ENCODE peak calls at places on chromosome 4, in ten cellular contexts. S, C, H, Q, K, M, F, W, T and E are unnamed samples. For H3K4me1, the result is how much of the 10 kb centered on the place peaks cover.

GRCh38 chr4:132982151-132982550 is 166.9 kb upstream of the PCDH10 start:
- DNase-seq in S (no peak), C (no peak), H (no peak), Q (no peak), K (no peak), M (no peak), F (peak), W (no peak), T (no peak), E (no peak)

GRCh38 chr4:66062044-66062443 is 391.8 kb upstream of the EPHA5 start:
- DNase-seq in S (no peak), C (no peak), H (no peak), Q (no peak), K (no peak), M (no peak), F (peak), W (no peak), T (no peak), E (no peak)

GRCh38 chr4:79882806-79883205 is 190.2 kb downstream of the ANTXR2 start:
- DNase-seq in S (no peak), C (no peak), H (no peak), Q (no peak), K (no peak), M (no peak), F (peak), W (no peak), T (no peak), E (no peak)

GRCh38 chr4:130478406-130478805 is 1382.5 kb downstream of the C4orf33 start:
- DNase-seq in S (no peak), C (no peak), H (no peak), Q (no peak), K (no peak), M (no peak), F (peak), W (no peak), T (no peak), E (no peak)

GRCh38 chr4:140088317-140088967 is 65.5 kb downstream of the MAML3 start:
- DNase-seq in S (no peak), C (no peak), H (no peak), Q (no peak), K (no peak), M (no peak), F (peak), W (no peak), T (no peak), E (no peak)

GRCh38 chr4:141416219-141416618 is 195.5 kb downstream of the ZNF330 start:
- DNase-seq in S (no peak), C (no peak), H (no peak), Q (no peak), K (no peak), M (no peak), F (peak), W (no peak), T (no peak), E (no peak)

GRCh38 chr4:41320278-41320677 is 63.5 kb downstream of the UCHL1 start:
- DNase-seq in S (no peak), C (no peak), H (no peak), Q (no peak), K (no peak), M (no peak), F (no peak), W (no peak), T (no peak), E (no peak)

GRCh38 chr4:76546282-76547166 is 111.5 kb downstream of the SHROOM3 start:
- DNase-seq in S (no peak), C (no peak), H (no peak), Q (no peak), K (no peak), M (peak), F (peak), W (no peak), T (no peak), E (no peak)

GRCh38 chr4:173264245-173264959 is 69.8 kb downstream of the HMGB2 start:
- DNase-seq in S (no peak), C (no peak), H (peak), Q (no peak), K (peak), M (no peak), F (peak), W (no peak), T (no peak), E (no peak)

GRCh38 chr4:68907788-68908700 is 43.6 kb downstream of the UGT2A3 start:
- DNase-seq in S (no peak), C (no peak), H (no peak), Q (no peak), K (no peak), M (no peak), F (no peak), W (no peak), T (no peak), E (no peak)

GRCh38 chr4:3792813-3793212 is 26.6 kb downstream of the ADRA2C start:
- DNase-seq in S (no peak), C (peak), H (no peak), Q (no peak), K (peak), M (no peak), F (no peak), W (no peak), T (no peak), E (no peak)

GRCh38 chr4:22881416-22881815 is 188.7 kb downstream of the GBA3 start:
- DNase-seq in S (no peak), C (no peak), H (no peak), Q (no peak), K (no peak), M (no peak), F (no peak), W (no peak), T (no peak), E (no peak)

GRCh38 chr4:1208266-1208961 is 36.0 kb upstream of the SPON2 start:
- DNase-seq in S (peak), C (no peak), H (peak), Q (no peak), K (no peak), M (peak), F (no peak), W (peak), T (no peak), E (no peak)

GRCh38 chr4:164318350-164318749 is 435.6 kb upstream of the SMIM31 start:
- DNase-seq in S (no peak), C (no peak), H (no peak), Q (no peak), K (no peak), M (no peak), F (no peak), W (no peak), T (no peak), E (no peak)

GRCh38 chr4:1177274-1178141 is 5.1 kb upstream of the SPON2 start:
- DNase-seq in S (no peak), C (no peak), H (peak), Q (peak), K (no peak), M (no peak), F (peak), W (peak), T (peak), E (no peak)

GRCh38 chr4:134622194-134622593 is 420.6 kb upstream of the PABPC4L start:
- DNase-seq in S (no peak), C (no peak), H (no peak), Q (no peak), K (no peak), M (no peak), F (no peak), W (no peak), T (no peak), E (no peak)

GRCh38 chr4:3791910-3792542 is 25.8 kb downstream of the ADRA2C start:
- DNase-seq in S (no peak), C (no peak), H (no peak), Q (no peak), K (peak), M (no peak), F (peak), W (no peak), T (peak), E (no peak)

GRCh38 chr4:143025111-143025704 is 159.5 kb upstream of the USP38 start:
- DNase-seq in S (no peak), C (no peak), H (no peak), Q (no peak), K (no peak), M (no peak), F (peak), W (no peak), T (no peak), E (no peak)

GRCh38 chr4:123986268-123986798 is 589.7 kb downstream of the SPRY1 start:
- DNase-seq in S (no peak), C (no peak), H (peak), Q (no peak), K (peak), M (peak), F (peak), W (peak), T (no peak), E (no peak)

GRCh38 chr4:8679032-8679431 is 86.5 kb downstream of the CPZ start:
- DNase-seq in S (peak), C (no peak), H (no peak), Q (no peak), K (no peak), M (no peak), F (no peak), W (no peak), T (no peak), E (no peak)

GRCh38 chr4:47525154-47525819 is 40.2 kb downstream of the ATP10D start:
- DNase-seq in S (no peak), C (no peak), H (peak), Q (no peak), K (no peak), M (peak), F (peak), W (no peak), T (no peak), E (no peak)

GRCh38 chr4:151599876-151600275 is 160.9 kb downstream of the GATB start:
- DNase-seq in S (no peak), C (no peak), H (no peak), Q (no peak), K (no peak), M (no peak), F (no peak), W (no peak), T (no peak), E (no peak)

GRCh38 chr4:113627321-113627720 is 134.2 kb downstream of the CAMK2D start:
- DNase-seq in S (no peak), C (no peak), H (no peak), Q (no peak), K (no peak), M (no peak), F (no peak), W (no peak), T (no peak), E (no peak)

GRCh38 chr4:113621633-113622032 is 139.9 kb downstream of the CAMK2D start:
- DNase-seq in S (no peak), C (no peak), H (no peak), Q (no peak), K (no peak), M (no peak), F (no peak), W (no peak), T (no peak), E (no peak)

GRCh38 chr4:113628711-113629110 is 132.8 kb downstream of the CAMK2D start:
- DNase-seq in S (no peak), C (no peak), H (no peak), Q (no peak), K (no peak), M (no peak), F (no peak), W (no peak), T (no peak), E (no peak)

GRCh38 chr4:113623274-113623894 is 138.2 kb downstream of the CAMK2D start:
- DNase-seq in S (no peak), C (no peak), H (no peak), Q (no peak), K (no peak), M (no peak), F (peak), W (no peak), T (no peak), E (no peak)

DNA sequence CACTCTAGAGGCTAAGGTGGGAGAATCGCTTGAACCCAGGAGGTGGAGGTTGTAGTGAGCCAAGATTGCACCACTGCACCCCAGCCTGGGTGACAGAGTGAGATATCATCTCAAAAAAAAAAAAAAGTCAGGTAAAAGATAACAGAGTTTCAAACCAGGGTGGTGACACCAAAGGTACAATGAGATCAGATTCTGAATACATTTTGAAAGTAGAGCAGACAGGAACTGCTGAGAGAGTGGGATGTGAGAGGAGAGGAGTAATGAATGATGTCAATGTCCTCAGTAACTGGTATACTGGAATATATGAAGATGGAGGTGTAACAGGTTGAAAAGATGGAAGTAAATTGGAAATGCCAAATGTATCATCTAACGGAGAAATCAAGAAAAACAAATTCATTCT is 135.6 kb downstream of the CAMK2D start:
- DNase-seq in S (no peak), C (no peak), H (no peak), Q (no peak), K (no peak), M (no peak), F (no peak), W (no peak), T (no peak), E (no peak)
- H3K4me1 ChIP-seq in S (under half), C (under half), H (under half), Q (under half), K (under half), M (under half), F (under half), W (under half), T (under half), E (under half)

DNA sequence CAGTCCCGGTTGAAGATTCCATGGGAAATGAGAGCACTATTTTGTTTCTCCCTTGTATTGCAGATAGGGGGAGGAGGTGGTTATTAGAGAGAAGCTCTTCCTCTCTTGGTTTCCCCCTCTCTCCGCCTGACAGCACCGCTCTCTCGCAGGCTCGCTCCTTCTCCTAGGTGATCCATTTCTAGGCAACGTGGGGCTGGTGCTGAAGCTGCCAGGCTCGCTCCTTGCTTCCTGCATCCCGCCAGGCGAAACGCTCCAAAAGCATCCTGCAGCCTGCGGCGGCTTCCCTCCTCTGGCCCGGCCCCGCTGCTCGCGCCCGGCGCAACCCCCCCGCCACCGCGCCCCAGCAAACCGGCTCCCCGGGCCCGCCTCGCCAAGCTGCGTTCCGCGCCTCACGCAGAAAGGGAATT is at the start of gene GRID2:
- DNase-seq in S (peak), C (peak), H (no peak), Q (no peak), K (peak), M (no peak), F (peak), W (no peak), T (no peak), E (no peak)
- H3K4me3 ChIP-seq in S (no peak), C (peak), H (peak), Q (no peak), K (peak), M (peak), F (peak), W (peak), T (no peak), E (no peak)

DNA sequence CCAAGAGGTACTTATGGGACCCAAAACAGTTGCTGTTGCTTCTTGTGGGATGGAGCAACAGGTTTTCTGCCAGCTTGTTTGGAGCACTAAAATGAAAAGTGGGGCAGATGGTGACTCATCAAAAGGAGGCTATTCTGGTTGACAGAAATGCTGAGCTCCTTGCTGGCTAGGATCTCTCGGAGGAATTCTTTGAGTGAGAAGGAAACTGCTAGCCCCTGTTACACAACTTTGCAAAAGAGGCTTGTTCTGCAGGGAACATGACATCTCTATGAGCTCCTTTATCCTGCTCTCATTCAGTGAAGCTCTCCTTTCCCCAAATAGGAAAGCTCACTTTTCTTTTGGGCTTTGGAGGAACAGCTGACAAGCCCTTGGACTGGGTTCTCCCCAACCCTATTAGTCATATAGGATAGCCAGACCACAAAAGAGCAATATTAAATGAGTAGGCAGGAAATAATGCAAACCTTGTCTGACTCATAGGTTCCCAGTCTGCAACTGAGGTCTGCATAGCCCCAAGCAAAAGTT is 108.3 kb downstream of the CDS1 start:
- DNase-seq in S (no peak), C (peak), H (no peak), Q (no peak), K (no peak), M (no peak), F (peak), W (peak), T (no peak), E (no peak)
- H3K27ac ChIP-seq in S (no peak), C (peak), H (no peak), Q (no peak), K (no peak), M (no peak), F (peak), W (peak), T (no peak), E (no peak)

GRCh38 chr4:119728692-119729593 is 100.3 kb upstream of the PDE5A start:
- DNase-seq in S (no peak), C (no peak), H (no peak), Q (no peak), K (no peak), M (no peak), F (peak), W (no peak), T (no peak), E (no peak)
- H3K4me1 ChIP-seq in S (under half), C (under half), H (under half), Q (under half), K (under half), M (under half), F (half or more), W (under half), T (under half), E (under half)